ENCODE peak calls at places on chromosomes 12 and 14, in eight cellular contexts. B is A549, N is GM12878, S is HepG2, D is upper lobe of left lung, T is SK-N-SH, A is stomach, Q is transverse colon. I is an unnamed sample.

GRCh38 chr12:54605138-54605970 is 16.9 kb upstream of the PPP1R1A start:
- DNase-seq in B (no peak), N (no peak), S (no peak), D (no peak), T (no peak), A (no peak), Q (no peak), I (no peak)

GRCh38 chr14:100348779-100349708 is 25.9 kb downstream of the SLC25A47 start:
- DNase-seq in B (no peak), N (no peak), S (no peak), D (no peak), T (no peak), A (no peak), Q (no peak), I (no peak)

GRCh38 chr12:49331360-49332222 is 5.4 kb downstream of the C1QL4 start:
- DNase-seq in B (peak), N (no peak), S (peak), D (no peak), T (peak), A (peak), Q (peak), I (peak)

GRCh38 chr12:53756300-53757094 is 4.7 kb upstream of the CISTR start:
- DNase-seq in B (no peak), N (no peak), S (no peak), D (no peak), T (no peak), A (no peak), Q (no peak), I (no peak)

GRCh38 chr12:92369643-92370042 is 224.0 kb upstream of the BTG1 start:
- DNase-seq in B (peak), N (no peak), S (no peak), D (no peak), T (peak), A (no peak), Q (no peak), I (no peak)

GRCh38 chr12:73863541-73863940 is 674.1 kb upstream of the ATXN7L3B start:
- DNase-seq in B (peak), N (no peak), S (no peak), D (no peak), T (no peak), A (no peak), Q (no peak), I (no peak)

GRCh38 chr14:102479777-102480176 is 29.8 kb downstream of the ANKRD9 start:
- DNase-seq in B (no peak), N (no peak), S (no peak), D (no peak), T (peak), A (peak), Q (peak), I (no peak)

GRCh38 chr12:51247523-51248206 is 9.0 kb downstream of the DAZAP2 start:
- DNase-seq in B (no peak), N (no peak), S (no peak), D (peak), T (no peak), A (no peak), Q (no peak), I (no peak)

GRCh38 chr14:90504643-90505042 is 107.8 kb downstream of the CALM1 start:
- DNase-seq in B (no peak), N (no peak), S (no peak), D (no peak), T (no peak), A (no peak), Q (no peak), I (no peak)

GRCh38 chr14:22375321-22375930 is 213.6 kb downstream of the DAD1 start:
- DNase-seq in B (peak), N (no peak), S (peak), D (no peak), T (peak), A (no peak), Q (no peak), I (peak)

GRCh38 chr12:100391856-100392255 is 35.0 kb downstream of the SLC17A8 start:
- DNase-seq in B (peak), N (no peak), S (peak), D (no peak), T (no peak), A (peak), Q (peak), I (peak)

GRCh38 chr14:75753696-75754095 is 92.7 kb downstream of the TTLL5 start:
- DNase-seq in B (no peak), N (no peak), S (no peak), D (no peak), T (no peak), A (no peak), Q (no peak), I (no peak)

GRCh38 chr14:75469606-75470237 is 41.9 kb downstream of the JDP2 start:
- DNase-seq in B (no peak), N (no peak), S (no peak), D (peak), T (no peak), A (peak), Q (peak), I (no peak)

GRCh38 chr14:61503167-61503801 is 181.9 kb downstream of the PRKCH start:
- DNase-seq in B (no peak), N (peak), S (no peak), D (no peak), T (no peak), A (no peak), Q (no peak), I (no peak)

GRCh38 chr12:93122569-93123091 is 193.5 kb upstream of the EEA1 start:
- DNase-seq in B (no peak), N (no peak), S (peak), D (no peak), T (no peak), A (no peak), Q (no peak), I (no peak)

GRCh38 chr14:47332099-47332498 is 343.3 kb downstream of the MDGA2 start:
- DNase-seq in B (no peak), N (no peak), S (no peak), D (no peak), T (no peak), A (no peak), Q (no peak), I (no peak)

GRCh38 chr12:18690653-18691052 is 47.2 kb downstream of the PLCZ1 start:
- DNase-seq in B (peak), N (no peak), S (no peak), D (no peak), T (no peak), A (no peak), Q (no peak), I (no peak)

GRCh38 chr12:50751921-50752721 is 11.8 kb upstream of the ATF1 start:
- DNase-seq in B (peak), N (no peak), S (no peak), D (no peak), T (no peak), A (no peak), Q (no peak), I (no peak)

GRCh38 chr14:47442206-47442605 is 233.2 kb downstream of the MDGA2 start:
- DNase-seq in B (peak), N (no peak), S (peak), D (no peak), T (no peak), A (no peak), Q (no peak), I (no peak)

GRCh38 chr14:102882233-102882906 is 40.1 kb upstream of the AMN start:
- DNase-seq in B (no peak), N (no peak), S (no peak), D (no peak), T (peak), A (no peak), Q (no peak), I (no peak)

GRCh38 chr14:103016071-103016470 is 41.3 kb downstream of the CDC42BPB start:
- DNase-seq in B (no peak), N (no peak), S (no peak), D (no peak), T (no peak), A (no peak), Q (no peak), I (no peak)

GRCh38 chr12:15732341-15733061 is 56.7 kb downstream of the EPS8 start:
- DNase-seq in B (peak), N (peak), S (peak), D (no peak), T (no peak), A (no peak), Q (no peak), I (no peak)

GRCh38 chr14:64762044-64763034 is 58.1 kb downstream of the PLEKHG3 start:
- DNase-seq in B (peak), N (no peak), S (peak), D (peak), T (peak), A (peak), Q (peak), I (peak)

GRCh38 chr14:23563473-23564180 is 4.0 kb downstream of the AP1G2 start:
- DNase-seq in B (no peak), N (no peak), S (no peak), D (no peak), T (no peak), A (no peak), Q (no peak), I (no peak)

GRCh38 chr14:53711205-53711604 is 245.4 kb downstream of the BMP4 start:
- DNase-seq in B (no peak), N (no peak), S (no peak), D (no peak), T (no peak), A (no peak), Q (no peak), I (no peak)

GRCh38 chr12:63930971-63931370 is 86.5 kb downstream of the SRGAP1 start:
- DNase-seq in B (no peak), N (no peak), S (no peak), D (no peak), T (no peak), A (no peak), Q (no peak), I (no peak)

GRCh38 chr14:78414172-78414571 is 244.0 kb downstream of the NRXN3 start:
- DNase-seq in B (no peak), N (no peak), S (no peak), D (no peak), T (no peak), A (no peak), Q (no peak), I (no peak)

GRCh38 chr14:74417611-74418010 is 8.4 kb downstream of the SYNDIG1L start:
- DNase-seq in B (no peak), N (no peak), S (no peak), D (no peak), T (no peak), A (no peak), Q (no peak), I (no peak)

GRCh38 chr12:90024261-90024660 is 315.6 kb upstream of the ATP2B1 start:
- DNase-seq in B (peak), N (no peak), S (no peak), D (no peak), T (no peak), A (no peak), Q (no peak), I (no peak)

GRCh38 chr14:85087201-85087600 is 442.7 kb upstream of the FLRT2 start:
- DNase-seq in B (no peak), N (no peak), S (no peak), D (no peak), T (no peak), A (no peak), Q (no peak), I (no peak)

GRCh38 chr12:119659289-119659897 is 8.5 kb upstream of the PRKAB1 start:
- DNase-seq in B (peak), N (no peak), S (peak), D (no peak), T (peak), A (no peak), Q (peak), I (no peak)

GRCh38 chr14:36996133-36996856 is 176.1 kb downstream of the SLC25A21 start:
- DNase-seq in B (peak), N (no peak), S (no peak), D (no peak), T (no peak), A (no peak), Q (no peak), I (no peak)

GRCh38 chr12:68483592-68484373 is 126.9 kb upstream of the RAP1B start:
- DNase-seq in B (peak), N (no peak), S (no peak), D (no peak), T (no peak), A (no peak), Q (no peak), I (no peak)

GRCh38 chr14:62736004-62736403 is 309.3 kb downstream of the KCNH5 start:
- DNase-seq in B (peak), N (no peak), S (no peak), D (no peak), T (no peak), A (no peak), Q (no peak), I (no peak)

GRCh38 chr14:104424406-104425072 is 155.0 kb upstream of the C14orf180 start:
- DNase-seq in B (no peak), N (no peak), S (no peak), D (peak), T (peak), A (peak), Q (no peak), I (no peak)

GRCh38 chr12:12072064-12072760 is 1.5 kb downstream of the BCL2L14 start:
- DNase-seq in B (no peak), N (peak), S (peak), D (peak), T (no peak), A (peak), Q (peak), I (no peak)

GRCh38 chr12:1758887-1759286 is 61.5 kb upstream of the LRTM2 start:
- DNase-seq in B (no peak), N (no peak), S (peak), D (no peak), T (no peak), A (no peak), Q (no peak), I (no peak)
- TF ChIP-seq EP300 in B (no peak), N (no peak), S (no peak), D (no peak), T (no peak), A (no peak), Q (no peak), I (peak)

DNA sequence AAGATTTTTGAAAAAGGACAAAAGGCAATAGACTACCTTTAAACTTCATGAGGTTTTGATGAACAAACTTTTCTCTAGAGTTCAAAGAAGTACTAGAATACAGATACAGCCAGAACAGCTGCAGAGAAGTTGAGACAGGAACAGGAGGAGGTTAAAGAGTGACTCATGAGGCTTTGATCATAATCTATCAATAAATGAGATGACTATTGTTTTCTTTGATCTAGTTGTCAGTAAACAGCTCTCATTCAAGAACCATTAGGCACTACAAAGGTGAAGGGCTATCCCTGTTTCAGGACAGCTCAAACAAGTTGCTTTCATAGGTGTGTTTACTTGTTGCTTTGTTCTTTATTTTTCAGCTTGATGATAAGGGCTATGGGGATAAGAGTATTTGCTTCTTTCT is 2.4 kb downstream of the WASHC3 start:
- DNase-seq in B (no peak), N (no peak), S (peak), D (no peak), T (no peak), A (no peak), Q (no peak), I (no peak)
- TF ChIP-seq EP300 in B (no peak), N (no peak), S (peak), D (no peak), T (no peak), A (no peak), Q (no peak), I (no peak)

DNA sequence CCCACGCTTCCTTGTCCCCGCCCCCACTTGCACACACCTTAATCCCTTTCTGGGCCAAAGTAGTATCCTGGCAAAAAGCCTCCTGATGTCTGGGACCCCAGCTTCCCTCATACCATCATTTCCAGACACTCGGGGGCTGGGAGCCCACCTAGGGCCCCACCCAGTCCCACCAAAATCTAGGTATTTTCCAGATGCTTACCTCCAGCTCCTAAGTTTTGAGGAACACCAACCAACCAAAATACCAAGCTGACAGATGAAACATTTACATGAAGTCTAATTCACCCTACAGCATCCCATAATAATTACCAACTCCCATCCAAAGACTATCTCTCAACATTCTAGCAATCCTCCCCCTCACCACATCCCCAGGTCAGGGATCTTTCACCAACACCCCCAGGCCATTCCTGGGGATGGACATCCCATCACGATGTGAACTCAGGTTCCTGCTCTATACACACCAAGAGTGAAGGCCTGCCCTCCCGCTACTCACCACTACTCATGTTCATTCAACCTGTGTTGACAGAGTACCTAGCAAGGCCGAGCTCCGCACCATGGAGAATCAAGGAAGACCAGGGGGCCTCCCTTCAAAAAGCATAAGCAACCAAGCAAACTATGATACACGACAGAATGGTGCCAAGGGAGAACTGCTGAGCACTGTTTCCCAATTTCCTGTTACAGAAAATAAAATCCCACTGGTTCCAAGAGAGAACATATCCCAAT is 1.6 kb upstream of the CHD4 start:
- DNase-seq in B (peak), N (no peak), S (peak), D (no peak), T (no peak), A (no peak), Q (no peak), I (no peak)
- TF ChIP-seq EP300 in B (no peak), N (no peak), S (no peak), D (no peak), T (no peak), A (no peak), Q (no peak), I (no peak)

GRCh38 chr14:68141531-68142088 is 322.0 kb downstream of the RAD51B start:
- DNase-seq in B (peak), N (no peak), S (no peak), D (no peak), T (no peak), A (no peak), Q (no peak), I (no peak)

GRCh38 chr14:68145036-68145435 is 325.5 kb downstream of the RAD51B start:
- DNase-seq in B (peak), N (no peak), S (no peak), D (no peak), T (no peak), A (no peak), Q (peak), I (no peak)

GRCh38 chr14:68143341-68143807 is 323.8 kb downstream of the RAD51B start:
- DNase-seq in B (peak), N (no peak), S (no peak), D (no peak), T (no peak), A (peak), Q (peak), I (peak)

GRCh38 chr14:68145539-68145938 is 326.0 kb downstream of the RAD51B start:
- DNase-seq in B (no peak), N (no peak), S (no peak), D (no peak), T (no peak), A (no peak), Q (no peak), I (no peak)

GRCh38 chr14:68144051-68144681 is 324.6 kb downstream of the RAD51B start:
- DNase-seq in B (peak), N (no peak), S (peak), D (no peak), T (no peak), A (no peak), Q (peak), I (peak)
- TF ChIP-seq EP300 in B (no peak), N (no peak), S (no peak), D (peak), T (no peak), A (peak), Q (peak), I (peak)